ENCODE peak calls at places on chromosome 5, in four cellular contexts. J is IMR-90, F is mesendoderm, B is H1. M is an unnamed sample.

GRCh38 chr5:103646698-103647614 is 84.4 kb upstream of the NUDT12 start:
- DNase-seq in J (no peak), F (peak; percentile 36), B (peak; percentile 58), M (no peak)

GRCh38 chr5:6195711-6196358 is 182.5 kb downstream of the MED10 start:
- DNase-seq in J (no peak), F (peak; percentile 40), B (no peak), M (no peak)

GRCh38 chr5:485943-486491 is 38.2 kb downstream of the SLC9A3 start:
- DNase-seq in J (no peak), F (no peak), B (no peak), M (no peak)

GRCh38 chr5:137383909-137384308 is 115.2 kb downstream of the SPOCK1 start:
- DNase-seq in J (no peak), F (no peak), B (no peak), M (no peak)

GRCh38 chr5:1150866-1151265 is 39.0 kb upstream of the SLC12A7 start:
- DNase-seq in J (no peak), F (no peak), B (no peak), M (no peak)

GRCh38 chr5:139863855-139864558 is 68.4 kb downstream of the PSD2 start:
- DNase-seq in J (peak; percentile 41), F (peak; percentile 65), B (no peak), M (peak; percentile 65)

GRCh38 chr5:15995206-15996052 is 184.2 kb downstream of the MARCHF11 start:
- DNase-seq in J (peak; percentile 55), F (peak; percentile 68), B (no peak), M (peak; percentile 43)

GRCh38 chr5:64180661-64181343 is 15.2 kb downstream of the RNF180 start:
- DNase-seq in J (no peak), F (peak; percentile 23), B (no peak), M (no peak)

GRCh38 chr5:62284946-62285891 is 20.8 kb upstream of the KIF2A start:
- DNase-seq in J (no peak), F (peak; percentile 63), B (no peak), M (no peak)

GRCh38 chr5:61245936-61246335 is 83.7 kb upstream of the SMIM15 start:
- DNase-seq in J (no peak), F (no peak), B (no peak), M (no peak)

GRCh38 chr5:16565118-16565517 is 51.7 kb downstream of the RETREG1 start:
- DNase-seq in J (no peak), F (no peak), B (no peak), M (no peak)

GRCh38 chr5:150584561-150585335 is 55.7 kb upstream of the SYNPO start:
- DNase-seq in J (no peak), F (no peak), B (no peak), M (no peak)

GRCh38 chr5:67066815-67067214 is 129.8 kb downstream of the CD180 start:
- DNase-seq in J (peak; percentile 39), F (no peak), B (no peak), M (no peak)

GRCh38 chr5:145938699-145939531 is 2.5 kb downstream of the SH3RF2 start:
- DNase-seq in J (no peak), F (no peak), B (no peak), M (no peak)

GRCh38 chr5:168714046-168714445 is 134.9 kb upstream of the PANK3 start:
- DNase-seq in J (peak; percentile 47), F (no peak), B (no peak), M (no peak)

GRCh38 chr5:6454628-6455053 is 6.0 kb downstream of the UBE2QL1 start:
- DNase-seq in J (no peak), F (no peak), B (no peak), M (no peak)

GRCh38 chr5:103120607-103121200 is 603 bp downstream of the PPIP5K2 start:
- DNase-seq in J (peak; percentile 6), F (peak; percentile 33), B (no peak), M (no peak)

GRCh38 chr5:43555895-43556606 is 826 bp downstream of the PAIP1 start:
- DNase-seq in J (peak; percentile 16), F (peak; percentile 75), B (no peak), M (peak; percentile 41)

GRCh38 chr5:104189909-104190308 is 627.3 kb upstream of the NUDT12 start:
- DNase-seq in J (peak; percentile 59), F (no peak), B (no peak), M (no peak)

GRCh38 chr5:10352404-10353240 is 873 bp upstream of the MARCHF6 start:
- DNase-seq in J (peak; percentile 52), F (peak; percentile 75), B (no peak), M (no peak)

GRCh38 chr5:133433133-133433532 is 179.2 kb downstream of the FSTL4 start:
- DNase-seq in J (no peak), F (no peak), B (no peak), M (no peak)

GRCh38 chr5:72015103-72015548 is 92.1 kb upstream of the MAP1B start:
- DNase-seq in J (peak; percentile 56), F (no peak), B (no peak), M (no peak)

GRCh38 chr5:167608708-167609272 is 682.7 kb upstream of the WWC1 start:
- DNase-seq in J (no peak), F (no peak), B (no peak), M (no peak)

GRCh38 chr5:173498871-173499470 is 117.5 kb downstream of the BOD1 start:
- DNase-seq in J (peak; percentile 23), F (peak; percentile 32), B (no peak), M (peak; percentile 14)

GRCh38 chr5:107484261-107484660 is 186.5 kb downstream of the EFNA5 start:
- DNase-seq in J (no peak), F (no peak), B (no peak), M (no peak)

GRCh38 chr5:91562922-91563321 is 179.8 kb upstream of the ARRDC3 start:
- DNase-seq in J (no peak), F (no peak), B (no peak), M (no peak)

GRCh38 chr5:142293486-142293885 is 31.3 kb downstream of the SPRY4 start:
- DNase-seq in J (peak; percentile 71), F (peak; percentile 12), B (no peak), M (no peak)

GRCh38 chr5:142296914-142297417 is 27.9 kb downstream of the SPRY4 start:
- DNase-seq in J (peak; percentile 90), F (no peak), B (no peak), M (no peak)

GRCh38 chr5:142292808-142293207 is 32.0 kb downstream of the SPRY4 start:
- DNase-seq in J (no peak), F (no peak), B (no peak), M (no peak)

GRCh38 chr5:142295960-142296860 is 28.6 kb downstream of the SPRY4 start:
- DNase-seq in J (no peak), F (peak; percentile 45), B (no peak), M (no peak)

DNA sequence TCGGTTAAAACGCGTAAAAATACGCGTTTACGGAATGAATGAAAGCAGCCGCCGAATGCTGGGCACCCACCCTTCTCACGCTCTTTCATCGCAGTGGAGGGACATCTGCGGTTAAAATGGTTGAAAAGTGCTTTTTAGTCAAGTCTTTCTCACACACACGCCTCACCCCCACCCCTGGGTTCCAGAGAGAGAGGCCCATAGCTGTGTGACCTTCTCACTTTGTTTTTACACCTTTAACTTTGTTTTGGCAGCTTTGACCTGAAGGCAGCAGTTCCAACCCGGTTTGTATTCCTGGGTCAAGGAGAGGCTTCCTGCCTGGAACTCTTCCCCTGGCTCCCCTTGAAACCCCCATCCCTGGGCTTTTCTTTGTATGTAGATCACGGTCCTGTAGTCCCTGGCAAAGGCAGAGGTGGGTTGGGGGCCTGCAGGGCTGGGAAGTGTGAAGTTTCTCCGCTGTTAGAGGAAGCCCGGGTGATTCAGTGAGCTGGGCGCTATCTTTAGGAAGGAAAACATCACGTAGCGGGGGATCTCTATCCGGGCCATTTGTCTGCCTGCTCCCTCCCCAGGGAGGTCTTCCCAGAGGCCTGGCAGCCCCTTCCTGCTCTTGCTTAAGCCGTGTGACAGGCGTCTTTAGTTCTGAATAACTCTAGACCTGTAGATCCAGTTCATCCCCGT is 29.6 kb downstream of the SPRY4 start:
- DNase-seq in J (peak; percentile 23), F (peak; percentile 99), B (no peak), M (no peak)
- H4K8ac ChIP-seq in J (no peak overlapping the region), F (no peak overlapping the region), B (no peak overlapping the region), M (no peak overlapping the region)

DNA sequence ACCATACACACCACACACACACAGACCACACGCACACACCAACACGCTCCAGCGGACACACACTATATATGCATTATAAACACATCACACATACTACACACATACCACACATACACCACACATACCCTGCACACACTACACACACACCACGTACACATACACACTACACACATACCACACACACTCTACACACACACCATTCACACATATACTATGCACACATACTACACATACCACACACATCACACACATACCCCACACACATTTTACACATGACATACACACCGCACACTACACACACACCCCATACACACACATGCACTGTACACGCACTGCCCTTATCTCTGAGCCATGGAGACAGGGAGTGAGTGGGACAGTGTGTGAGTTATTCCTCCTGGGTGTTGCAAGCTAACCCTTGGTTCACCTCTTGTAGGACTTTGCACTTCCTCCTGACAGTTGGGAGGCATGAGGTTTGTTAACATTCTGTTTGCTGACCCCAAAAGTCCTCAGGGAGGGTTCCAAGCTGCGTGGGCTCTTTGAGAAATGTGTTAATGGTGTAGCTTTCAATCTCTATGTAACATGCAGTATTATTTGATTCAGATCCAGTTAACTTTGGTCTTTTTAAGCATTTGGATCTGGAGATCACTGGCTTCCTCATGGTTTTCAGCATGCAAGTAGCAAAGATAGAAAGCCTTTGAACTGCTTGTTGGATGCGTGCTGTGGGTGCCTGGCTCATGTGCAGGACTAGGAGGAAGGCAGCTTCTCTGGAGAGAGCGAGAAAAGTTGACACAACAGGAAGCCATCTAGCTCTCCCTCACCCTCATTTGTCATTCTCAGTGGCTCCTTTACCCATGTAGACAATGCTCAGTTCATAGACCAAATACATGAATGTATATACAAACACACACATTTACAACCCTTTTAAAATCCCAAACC is 13.7 kb downstream of the IL31RA start:
- DNase-seq in J (peak; percentile 12), F (no peak), B (no peak), M (no peak)
- H4K8ac ChIP-seq in J (no peak overlapping the region), F (no peak overlapping the region), B (no peak overlapping the region), M (no peak overlapping the region)

GRCh38 chr5:9188131-9188530 is 357.7 kb downstream of the SEMA5A start:
- DNase-seq in J (peak; percentile 96), F (peak; percentile 10), B (no peak), M (no peak)
- H4K8ac ChIP-seq in J (peak overlapping the region; percentile 69), F (no peak overlapping the region), B (no peak overlapping the region), M (no peak overlapping the region)

GRCh38 chr5:154652746-154653417 is 102.3 kb upstream of the LARP1 start:
- DNase-seq in J (no peak), F (no peak), B (no peak), M (no peak)

GRCh38 chr5:154654484-154655375 is 100.4 kb upstream of the LARP1 start:
- DNase-seq in J (no peak), F (no peak), B (no peak), M (no peak)

GRCh38 chr5:154648706-154649105 is 106.5 kb upstream of the LARP1 start:
- DNase-seq in J (peak; percentile 34), F (peak; percentile 49), B (no peak), M (no peak)

GRCh38 chr5:154653418-154653763 is 101.8 kb upstream of the LARP1 start:
- DNase-seq in J (no peak), F (no peak), B (no peak), M (no peak)

DNA sequence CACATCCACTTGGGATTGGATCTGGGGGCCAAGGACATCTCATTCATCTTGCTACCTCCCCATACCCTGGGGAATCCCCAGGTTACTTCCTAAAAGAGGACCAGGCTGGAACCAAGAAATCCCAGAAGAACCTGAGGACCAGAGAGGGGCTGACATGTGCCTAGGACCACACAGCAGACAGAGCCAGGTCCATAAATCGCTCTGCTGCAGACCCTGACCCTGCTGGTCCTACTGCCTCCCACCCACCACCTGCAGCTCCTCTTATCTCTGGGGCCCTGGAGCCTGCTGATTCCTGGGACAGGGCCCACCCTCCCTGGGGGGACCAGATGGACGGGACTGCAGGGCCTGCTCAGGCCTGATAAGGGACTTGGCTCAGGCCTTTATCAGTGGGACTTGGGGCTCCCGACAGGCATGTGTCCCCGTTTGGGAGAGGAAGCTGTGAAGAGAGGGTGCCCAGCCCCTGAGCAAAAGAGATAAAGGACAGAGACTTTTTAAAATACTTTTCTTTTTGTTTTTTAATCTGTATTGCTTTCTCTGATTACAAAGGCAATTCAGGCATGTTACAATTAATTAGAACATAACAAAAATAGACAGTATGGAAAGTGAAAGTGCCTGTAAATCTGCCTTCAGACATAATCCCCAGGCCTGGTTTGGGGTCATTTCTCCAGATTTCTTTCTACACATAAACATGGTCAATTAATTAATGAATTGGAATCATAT is 101.3 kb upstream of the LARP1 start:
- DNase-seq in J (no peak), F (no peak), B (no peak), M (no peak)
- H4K8ac ChIP-seq in J (peak overlapping the region; percentile 35), F (no peak overlapping the region), B (no peak overlapping the region), M (no peak overlapping the region)

M was measured in neuronal stem cell.